ENCODE peak calls at places on chromosomes 16 and 17, in five cellular contexts. K is HepG2, I is GM23338, R is prostate gland, H is HCT116. N is an unnamed sample.

GRCh38 chr16:80100846-80101451 is 439.8 kb upstream of the DYNLRB2 start:
- DNase-seq in I (no peak), K (no peak), H (no peak), R (no peak), N (no peak)

GRCh38 chr17:81440511-81441244 is 45.4 kb downstream of the BAHCC1 start:
- DNase-seq in R (no peak), I (peak), H (no peak), K (peak), N (peak)

GRCh38 chr16:12511708-12512107 is 292.0 kb downstream of the CPPED1 start:
- DNase-seq in I (no peak), H (no peak), R (no peak), K (no peak), N (no peak)

GRCh38 chr16:85300451-85300968 is 188.2 kb upstream of the CIBAR2 start:
- DNase-seq in K (no peak), H (no peak), R (no peak), I (no peak), N (no peak)

GRCh38 chr17:9226794-9227135 is 205.5 kb downstream of the NTN1 start:
- DNase-seq in K (no peak), I (peak), H (no peak), R (no peak), N (no peak)

GRCh38 chr16:73113326-73113720 is 65.4 kb upstream of the ZFHX3 start:
- DNase-seq in H (no peak), I (no peak), K (no peak), R (no peak), N (no peak)

GRCh38 chr17:14919580-14920160 is 345.5 kb downstream of the PMP22 start:
- DNase-seq in H (no peak), R (no peak), K (no peak), I (peak), N (no peak)

GRCh38 chr16:19874026-19874425 is 10.6 kb downstream of the GPRC5B start:
- DNase-seq in H (no peak), K (no peak), I (no peak), R (no peak), N (no peak)

GRCh38 chr17:77460514-77461046 is 319.8 kb downstream of the SEC14L1 start:
- DNase-seq in I (no peak), K (no peak), R (no peak), H (no peak), N (peak)

GRCh38 chr16:67883146-67883871 is 1.4 kb upstream of the NRN1L start:
- DNase-seq in I (no peak), H (no peak), K (peak), R (no peak), N (no peak)

GRCh38 chr16:82992826-82993225 is 366.1 kb downstream of the CDH13 start:
- DNase-seq in K (no peak), R (no peak), H (no peak), I (no peak), N (no peak)

GRCh38 chr17:77772899-77773358 is 185.6 kb upstream of the TNRC6C start:
- DNase-seq in K (no peak), I (peak), R (no peak), H (no peak), N (no peak)

GRCh38 chr17:31398381-31399275 is 7.2 kb downstream of the RAB11FIP4 start:
- DNase-seq in R (no peak), K (no peak), I (no peak), H (no peak), N (no peak)

GRCh38 chr17:39001703-39002637 is 34.8 kb upstream of the FBXO47 start:
- DNase-seq in K (no peak), H (no peak), I (peak), R (no peak), N (no peak)

GRCh38 chr17:53313746-53314145 is 509.0 kb upstream of the KIF2B start:
- DNase-seq in H (no peak), R (no peak), K (no peak), I (no peak), N (no peak)

GRCh38 chr16:87226926-87227650 is 90.1 kb downstream of the C16orf95 start:
- DNase-seq in R (no peak), I (no peak), K (no peak), H (no peak), N (no peak)

GRCh38 chr16:89330177-89330856 is 112.8 kb downstream of the ZNF778 start:
- DNase-seq in H (peak), K (peak), I (peak), R (no peak), N (peak)

GRCh38 chr17:77370536-77370935 is 229.8 kb downstream of the SEC14L1 start:
- DNase-seq in R (no peak), H (no peak), I (no peak), K (no peak), N (no peak)

GRCh38 chr17:49548506-49549310 is 27.0 kb upstream of the NXPH3 start:
- DNase-seq in K (peak), H (peak), I (peak), R (no peak), N (no peak)

GRCh38 chr16:9050102-9050830 is 41.2 kb upstream of the HAPSTR1 start:
- DNase-seq in K (peak), I (peak), R (no peak), H (no peak), N (no peak)

GRCh38 chr16:67801889-67802288 is 4.5 kb downstream of the RANBP10 start:
- DNase-seq in H (no peak), K (no peak), R (no peak), I (no peak), N (no peak)

GRCh38 chr17:3040882-3041281 is 22.5 kb downstream of the OR1D5 start:
- DNase-seq in R (no peak), I (no peak), H (no peak), K (no peak), N (no peak)

GRCh38 chr16:69600202-69600601 is 34.4 kb downstream of the NFAT5 start:
- DNase-seq in R (no peak), I (no peak), K (no peak), H (no peak), N (no peak)

GRCh38 chr17:50264263-50265113 is 9.8 kb upstream of the TMEM92 start:
- DNase-seq in R (no peak), H (no peak), K (no peak), I (peak), N (no peak)

GRCh38 chr17:34706029-34706428 is 126.6 kb downstream of the TMEM132E start:
- DNase-seq in R (no peak), I (peak), H (no peak), K (no peak), N (no peak)

GRCh38 chr16:19583665-19584300 is 28.3 kb downstream of the VPS35L start:
- DNase-seq in I (peak), R (peak), H (peak), K (peak), N (peak)

GRCh38 chr16:66900721-66901441 is 17.8 kb downstream of the CDH16 start:
- DNase-seq in K (no peak), R (no peak), H (no peak), I (no peak), N (no peak)

GRCh38 chr16:72493681-72494415 is 321.9 kb upstream of the PMFBP1 start:
- DNase-seq in I (no peak), K (no peak), R (no peak), H (no peak), N (no peak)

GRCh38 chr17:61583242-61583641 is 7.8 kb downstream of the NACA2 start:
- DNase-seq in K (peak), I (peak), H (peak), R (no peak), N (no peak)
- TF ChIP-seq CTCF in K (peak), I (peak), H (peak), R (peak), N (no peak)

GRCh38 chr17:6402258-6402657 is 32.7 kb downstream of the AIPL1 start:
- DNase-seq in I (no peak), K (no peak), R (no peak), H (no peak), N (no peak)
- TF ChIP-seq POLR2AphosphoS5 in I (no peak), K (no peak), R (no peak), H (no peak), N (no peak)

DNA sequence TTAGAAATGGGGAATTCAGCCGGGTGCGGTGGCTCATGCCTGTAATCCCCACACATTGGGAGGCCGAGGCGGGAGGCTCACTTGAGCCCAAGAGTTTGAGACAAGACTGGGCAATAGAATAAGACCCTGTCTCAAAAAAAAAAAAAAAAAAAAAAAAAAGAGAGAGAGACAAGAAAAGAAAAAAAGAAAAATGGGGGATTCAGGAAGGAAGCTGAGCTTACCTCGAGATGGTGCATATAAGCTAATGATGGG is 150.8 kb upstream of the RPH3AL start:
- DNase-seq in H (no peak), R (no peak), K (no peak), I (no peak), N (no peak)
- H3K4me3 ChIP-seq in H (no peak), R (no peak), K (no peak), I (no peak), N (peak)

GRCh38 chr16:1095450-1096163 is 437 bp downstream of the C1QTNF8 start:
- DNase-seq in K (no peak), H (no peak), R (no peak), I (no peak), N (no peak)
- TF ChIP-seq CTCF in K (peak), H (no peak), R (no peak), I (no peak), N (no peak)

GRCh38 chr16:70663524-70664324 is 17.4 kb downstream of the IL34 start:
- DNase-seq in K (no peak), H (no peak), R (no peak), I (no peak), N (no peak)
- TF ChIP-seq POLR2AphosphoS5 in K (no peak), H (no peak), R (no peak), I (no peak), N (no peak)

GRCh38 chr16:50706250-50706649 is 12.8 kb downstream of the NOD2 start:
- DNase-seq in K (no peak), H (no peak), R (no peak), I (no peak), N (no peak)
- H3K4me3 ChIP-seq in K (no peak), H (no peak), R (no peak), I (no peak), N (no peak)

N was measured in upper lobe of left lung.